ENCODE peak calls at places on chromosomes 5 and 9, in five cellular contexts. One of them, this sample, is unnamed.

GRCh38 chr5:148912714-148913398 is 86.4 kb downstream of the ADRB2 start:
- DNase-seq in left cardiac atrium: peak; percentile 33
- DNase-seq in ureter: no peak
- DNase-seq in fibroblast of pulmonary artery: peak; percentile 92
- DNase-seq in iPS-NIHi11: peak; percentile 74
- DNase-seq in this sample: peak; percentile 98

GRCh38 chr5:134138416-134139376 is 24.2 kb downstream of the TCF7 start:
- DNase-seq in left cardiac atrium: peak; percentile 14
- DNase-seq in ureter: peak; percentile 34
- DNase-seq in fibroblast of pulmonary artery: no peak
- DNase-seq in iPS-NIHi11: no peak
- DNase-seq in this sample: no peak

GRCh38 chr9:23555849-23556248 is 270.2 kb downstream of the ELAVL2 start:
- DNase-seq in left cardiac atrium: no peak
- DNase-seq in ureter: no peak
- DNase-seq in fibroblast of pulmonary artery: no peak
- DNase-seq in iPS-NIHi11: no peak
- DNase-seq in this sample: peak; percentile 30

GRCh38 chr9:126146254-126147145 is 180.1 kb upstream of the MVB12B start:
- DNase-seq in left cardiac atrium: no peak
- DNase-seq in ureter: peak; percentile 41
- DNase-seq in fibroblast of pulmonary artery: no peak
- DNase-seq in iPS-NIHi11: peak; percentile 90
- DNase-seq in this sample: peak; percentile 87

GRCh38 chr9:89497978-89498844 is at the start of gene SEMA4D:
- DNase-seq in left cardiac atrium: peak; percentile 77
- DNase-seq in ureter: peak; percentile 87
- DNase-seq in fibroblast of pulmonary artery: peak; percentile 22
- DNase-seq in iPS-NIHi11: peak; percentile 92
- DNase-seq in this sample: peak; percentile 85

GRCh38 chr5:14186132-14186830 is 43.1 kb downstream of the TRIO start:
- DNase-seq in left cardiac atrium: no peak
- DNase-seq in ureter: no peak
- DNase-seq in fibroblast of pulmonary artery: peak; percentile 83
- DNase-seq in iPS-NIHi11: no peak
- DNase-seq in this sample: no peak

GRCh38 chr5:115179068-115179958 is 9.6 kb upstream of the TRIM36 start:
- DNase-seq in left cardiac atrium: no peak
- DNase-seq in ureter: no peak
- DNase-seq in fibroblast of pulmonary artery: no peak
- DNase-seq in iPS-NIHi11: peak; percentile 56
- DNase-seq in this sample: peak; percentile 45

GRCh38 chr5:9529041-9529480 is 16.8 kb downstream of the SEMA5A start:
- DNase-seq in left cardiac atrium: no peak
- DNase-seq in ureter: no peak
- DNase-seq in fibroblast of pulmonary artery: no peak
- DNase-seq in iPS-NIHi11: no peak
- DNase-seq in this sample: no peak

GRCh38 chr9:69976165-69976564 is 67.5 kb upstream of the MAMDC2 start:
- DNase-seq in left cardiac atrium: no peak
- DNase-seq in ureter: no peak
- DNase-seq in fibroblast of pulmonary artery: peak; percentile 96
- DNase-seq in iPS-NIHi11: no peak
- DNase-seq in this sample: peak; percentile 26

GRCh38 chr9:85615792-85616191 is 126.0 kb downstream of the AGTPBP1 start:
- DNase-seq in left cardiac atrium: no peak
- DNase-seq in ureter: no peak
- DNase-seq in fibroblast of pulmonary artery: no peak
- DNase-seq in iPS-NIHi11: no peak
- DNase-seq in this sample: no peak

GRCh38 chr9:34647651-34648050 is 1.2 kb downstream of the GALT start:
- DNase-seq in left cardiac atrium: no peak
- DNase-seq in ureter: no peak
- DNase-seq in fibroblast of pulmonary artery: no peak
- DNase-seq in iPS-NIHi11: no peak
- DNase-seq in this sample: no peak

GRCh38 chr9:4929917-4930316 is 55.2 kb upstream of the JAK2 start:
- DNase-seq in left cardiac atrium: no peak
- DNase-seq in ureter: no peak
- DNase-seq in fibroblast of pulmonary artery: peak; percentile 24
- DNase-seq in iPS-NIHi11: no peak
- DNase-seq in this sample: no peak

GRCh38 chr5:1643651-1644392 is 120.1 kb upstream of the LPCAT1 start:
- DNase-seq in left cardiac atrium: no peak
- DNase-seq in ureter: no peak
- DNase-seq in fibroblast of pulmonary artery: no peak
- DNase-seq in iPS-NIHi11: no peak
- DNase-seq in this sample: peak; percentile 66